ENCODE peak calls at places on chromosomes 1 and 21, in ten cellular contexts. One of them, this sample, is unnamed.

GRCh38 chr1:32538887-32539583 is at the start of gene ZBTB8A:
- DNase-seq in IMR-90: peak
- DNase-seq in pancreas: peak
- DNase-seq in K562: no peak
- DNase-seq in AG04450: no peak
- DNase-seq in GM12864: peak
- DNase-seq in hepatocyte: peak
- DNase-seq in A549: peak
- DNase-seq in left lung: no peak
- DNase-seq in body of pancreas: peak
- DNase-seq in this sample: peak

GRCh38 chr21:26918318-26919065 is 48.4 kb downstream of the ADAMTS5 start:
- DNase-seq in hepatocyte: no peak
- DNase-seq in left lung: no peak
- DNase-seq in body of pancreas: no peak
- DNase-seq in IMR-90: peak
- DNase-seq in AG04450: peak
- DNase-seq in pancreas: no peak
- DNase-seq in K562: no peak
- DNase-seq in A549: no peak
- DNase-seq in GM12864: no peak
- DNase-seq in this sample: peak

GRCh38 chr1:22139066-22139594 is 3.8 kb downstream of the WNT4 start:
- DNase-seq in K562: no peak
- DNase-seq in GM12864: no peak
- DNase-seq in IMR-90: no peak
- DNase-seq in hepatocyte: no peak
- DNase-seq in body of pancreas: no peak
- DNase-seq in A549: no peak
- DNase-seq in left lung: peak
- DNase-seq in AG04450: no peak
- DNase-seq in pancreas: no peak
- DNase-seq in this sample: no peak

GRCh38 chr1:203031467-203031866 is 5.2 kb downstream of the PPFIA4 start:
- DNase-seq in body of pancreas: no peak
- DNase-seq in GM12864: no peak
- DNase-seq in pancreas: no peak
- DNase-seq in AG04450: no peak
- DNase-seq in left lung: no peak
- DNase-seq in A549: no peak
- DNase-seq in K562: peak
- DNase-seq in IMR-90: no peak
- DNase-seq in hepatocyte: no peak
- DNase-seq in this sample: no peak

GRCh38 chr1:157145081-157145480 is 6.9 kb upstream of the ETV3 start:
- DNase-seq in body of pancreas: no peak
- DNase-seq in GM12864: no peak
- DNase-seq in AG04450: no peak
- DNase-seq in K562: no peak
- DNase-seq in A549: no peak
- DNase-seq in IMR-90: peak
- DNase-seq in hepatocyte: no peak
- DNase-seq in pancreas: no peak
- DNase-seq in left lung: no peak
- DNase-seq in this sample: no peak

GRCh38 chr1:156414440-156415064 is 45.5 kb downstream of the RHBG start:
- DNase-seq in hepatocyte: no peak
- DNase-seq in GM12864: no peak
- DNase-seq in AG04450: no peak
- DNase-seq in left lung: no peak
- DNase-seq in IMR-90: no peak
- DNase-seq in body of pancreas: no peak
- DNase-seq in A549: no peak
- DNase-seq in K562: peak
- DNase-seq in pancreas: no peak
- DNase-seq in this sample: no peak

GRCh38 chr1:41696381-41696780 is 211.9 kb upstream of the EDN2 start:
- DNase-seq in IMR-90: no peak
- DNase-seq in pancreas: no peak
- DNase-seq in body of pancreas: no peak
- DNase-seq in hepatocyte: no peak
- DNase-seq in AG04450: no peak
- DNase-seq in GM12864: no peak
- DNase-seq in A549: no peak
- DNase-seq in K562: no peak
- DNase-seq in left lung: no peak
- DNase-seq in this sample: no peak

GRCh38 chr21:34651032-34651431 is 17.8 kb upstream of the CLIC6 start:
- DNase-seq in left lung: no peak
- DNase-seq in pancreas: no peak
- DNase-seq in GM12864: no peak
- DNase-seq in AG04450: no peak
- DNase-seq in IMR-90: no peak
- DNase-seq in A549: no peak
- DNase-seq in hepatocyte: no peak
- DNase-seq in K562: no peak
- DNase-seq in body of pancreas: no peak
- DNase-seq in this sample: no peak

GRCh38 chr1:173224887-173225280 is 17.8 kb upstream of the TNFSF4 start:
- DNase-seq in left lung: no peak
- DNase-seq in IMR-90: no peak
- DNase-seq in A549: no peak
- DNase-seq in AG04450: no peak
- DNase-seq in GM12864: no peak
- DNase-seq in body of pancreas: no peak
- DNase-seq in hepatocyte: no peak
- DNase-seq in K562: no peak
- DNase-seq in pancreas: no peak
- DNase-seq in this sample: no peak

GRCh38 chr1:151002006-151002405 is 4.7 kb downstream of the MINDY1 start:
- DNase-seq in IMR-90: no peak
- DNase-seq in K562: no peak
- DNase-seq in left lung: no peak
- DNase-seq in hepatocyte: no peak
- DNase-seq in AG04450: no peak
- DNase-seq in GM12864: no peak
- DNase-seq in pancreas: no peak
- DNase-seq in body of pancreas: no peak
- DNase-seq in A549: no peak
- DNase-seq in this sample: no peak

GRCh38 chr1:151002611-151003010 is 4.1 kb downstream of the MINDY1 start:
- DNase-seq in AG04450: no peak
- DNase-seq in hepatocyte: no peak
- DNase-seq in GM12864: no peak
- DNase-seq in left lung: no peak
- DNase-seq in A549: no peak
- DNase-seq in body of pancreas: no peak
- DNase-seq in pancreas: no peak
- DNase-seq in IMR-90: no peak
- DNase-seq in K562: no peak
- DNase-seq in this sample: peak

GRCh38 chr1:151001592-151001991 is 5.1 kb downstream of the MINDY1 start:
- DNase-seq in K562: peak
- DNase-seq in body of pancreas: no peak
- DNase-seq in GM12864: no peak
- DNase-seq in hepatocyte: no peak
- DNase-seq in pancreas: no peak
- DNase-seq in left lung: no peak
- DNase-seq in IMR-90: no peak
- DNase-seq in AG04450: no peak
- DNase-seq in A549: no peak
- DNase-seq in this sample: no peak

GRCh38 chr1:151005729-151006330 is 872 bp downstream of the MINDY1 start:
- DNase-seq in hepatocyte: no peak
- DNase-seq in body of pancreas: no peak
- DNase-seq in AG04450: no peak
- DNase-seq in left lung: no peak
- DNase-seq in IMR-90: no peak
- DNase-seq in GM12864: no peak
- DNase-seq in K562: no peak
- DNase-seq in pancreas: no peak
- DNase-seq in A549: no peak
- DNase-seq in this sample: no peak

GRCh38 chr1:151003175-151003574 is 3.5 kb downstream of the MINDY1 start:
- DNase-seq in GM12864: no peak
- DNase-seq in AG04450: no peak
- DNase-seq in body of pancreas: no peak
- DNase-seq in hepatocyte: no peak
- DNase-seq in left lung: no peak
- DNase-seq in A549: no peak
- DNase-seq in IMR-90: no peak
- DNase-seq in K562: no peak
- DNase-seq in pancreas: no peak
- DNase-seq in this sample: no peak
- H3K4me3 ChIP-seq in GM12864: no peak
- H3K4me3 ChIP-seq in AG04450: no peak
- H3K4me3 ChIP-seq in body of pancreas: no peak
- H3K4me3 ChIP-seq in hepatocyte: no peak
- H3K4me3 ChIP-seq in left lung: no peak
- H3K4me3 ChIP-seq in A549: no peak
- H3K4me3 ChIP-seq in IMR-90: no peak
- H3K4me3 ChIP-seq in K562: no peak
- H3K4me3 ChIP-seq in pancreas: no peak
- H3K4me3 ChIP-seq in this sample: no peak

GRCh38 chr1:151282883-151283725 is 1.0 kb downstream of the ZNF687 start:
- DNase-seq in hepatocyte: peak
- DNase-seq in IMR-90: no peak
- DNase-seq in GM12864: no peak
- DNase-seq in AG04450: no peak
- DNase-seq in body of pancreas: no peak
- DNase-seq in K562: peak
- DNase-seq in A549: peak
- DNase-seq in left lung: peak
- DNase-seq in pancreas: peak
- DNase-seq in this sample: no peak
- TF ChIP-seq CTCF in hepatocyte: no peak
- TF ChIP-seq CTCF in IMR-90: no peak
- TF ChIP-seq CTCF in GM12864: no peak
- TF ChIP-seq CTCF in AG04450: no peak
- TF ChIP-seq CTCF in body of pancreas: no peak
- TF ChIP-seq CTCF in K562: no peak
- TF ChIP-seq CTCF in A549: no peak
- TF ChIP-seq CTCF in left lung: no peak
- TF ChIP-seq CTCF in pancreas: no peak
- TF ChIP-seq CTCF in this sample: no peak

GRCh38 chr21:17783816-17784598 is 35.1 kb downstream of the C21orf91 start:
- DNase-seq in A549: no peak
- DNase-seq in hepatocyte: no peak
- DNase-seq in left lung: no peak
- DNase-seq in body of pancreas: no peak
- DNase-seq in pancreas: no peak
- DNase-seq in AG04450: no peak
- DNase-seq in GM12864: peak
- DNase-seq in IMR-90: no peak
- DNase-seq in K562: no peak
- DNase-seq in this sample: no peak
- H3K4me3 ChIP-seq in A549: no peak
- H3K4me3 ChIP-seq in hepatocyte: no peak
- H3K4me3 ChIP-seq in left lung: no peak
- H3K4me3 ChIP-seq in body of pancreas: no peak
- H3K4me3 ChIP-seq in pancreas: no peak
- H3K4me3 ChIP-seq in AG04450: no peak
- H3K4me3 ChIP-seq in GM12864: peak
- H3K4me3 ChIP-seq in IMR-90: no peak
- H3K4me3 ChIP-seq in K562: no peak
- H3K4me3 ChIP-seq in this sample: no peak

DNA sequence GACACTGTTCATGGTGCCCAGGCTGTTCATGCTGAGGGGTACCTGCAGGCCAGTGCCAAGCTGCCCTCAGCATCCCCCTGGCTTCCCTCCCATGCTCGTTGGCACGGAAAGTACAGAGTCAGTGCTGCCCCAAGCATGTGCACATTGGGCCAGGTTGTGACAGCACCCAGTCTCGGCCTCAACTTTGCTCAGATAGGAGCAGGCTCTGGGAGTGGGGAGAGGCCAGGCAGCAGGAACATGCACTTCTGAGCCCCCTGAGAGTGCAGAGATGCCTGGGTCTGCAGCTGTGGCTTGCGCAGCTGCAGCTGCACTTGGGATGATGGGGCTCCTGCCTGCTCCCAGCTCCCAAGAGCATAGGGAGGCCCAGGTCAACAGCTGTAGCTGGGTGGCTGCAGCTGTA is 966.4 kb upstream of the NCAM2 start:
- DNase-seq in GM12864: no peak
- DNase-seq in left lung: no peak
- DNase-seq in body of pancreas: no peak
- DNase-seq in K562: no peak
- DNase-seq in hepatocyte: no peak
- DNase-seq in IMR-90: no peak
- DNase-seq in AG04450: no peak
- DNase-seq in A549: no peak
- DNase-seq in pancreas: no peak
- DNase-seq in this sample: no peak
- TF ChIP-seq CTCF in GM12864: no peak
- TF ChIP-seq CTCF in left lung: no peak
- TF ChIP-seq CTCF in body of pancreas: no peak
- TF ChIP-seq CTCF in K562: no peak
- TF ChIP-seq CTCF in hepatocyte: no peak
- TF ChIP-seq CTCF in IMR-90: no peak
- TF ChIP-seq CTCF in AG04450: no peak
- TF ChIP-seq CTCF in A549: no peak
- TF ChIP-seq CTCF in pancreas: no peak
- TF ChIP-seq CTCF in this sample: no peak